ENCODE peak calls at places on chromosomes 6 and 20, in ten cellular contexts. H, R, A, Y, C, V, Z, O, K and P are unnamed samples.

GRCh38 chr6:100479180-100480035 is 14.7 kb upstream of the SIM1 start:
- DNase-seq in O (peak; percentile 4), R (no peak), C (no peak), V (no peak), K (no peak), H (no peak), A (no peak), Z (no peak), Y (no peak), P (no peak)

GRCh38 chr6:77462359-77463307 is 658 bp downstream of the HTR1B start:
- DNase-seq in C (peak; percentile 39), K (no peak), A (no peak), H (no peak), Z (no peak), R (no peak), O (no peak), V (no peak), Y (no peak), P (no peak)

GRCh38 chr6:25717856-25718740 is 36.4 kb upstream of the SLC17A4 start:
- DNase-seq in V (peak; percentile 19), C (no peak), H (no peak), Z (no peak), Y (peak; percentile 26), O (peak; percentile 60), K (no peak), R (no peak), A (peak; percentile 8), P (no peak)

GRCh38 chr20:13800728-13801134 is 15.9 kb downstream of the NDUFAF5 start:
- DNase-seq in Z (no peak), R (peak; percentile 66), A (no peak), H (no peak), K (peak; percentile 45), Y (peak; percentile 51), C (peak; percentile 96), V (peak; percentile 94), O (peak; percentile 89), P (no peak)

GRCh38 chr6:150652848-150653613 is 53.3 kb downstream of the PLEKHG1 start:
- DNase-seq in Y (no peak), C (no peak), O (no peak), V (no peak), Z (no peak), H (no peak), R (peak; percentile 73), A (no peak), K (no peak), P (no peak)

GRCh38 chr6:46044876-46045617 is 29.4 kb upstream of the CLIC5 start:
- DNase-seq in K (no peak), C (peak; percentile 47), V (no peak), O (no peak), H (no peak), A (no peak), Y (peak; percentile 66), Z (no peak), R (no peak), P (no peak)

GRCh38 chr20:8066662-8067061 is 47.1 kb upstream of the TMX4 start:
- DNase-seq in R (no peak), C (no peak), H (no peak), O (no peak), A (no peak), Y (no peak), K (no peak), Z (no peak), V (no peak), P (no peak)

GRCh38 chr6:133193396-133193795 is 47.8 kb upstream of the EYA4 start:
- DNase-seq in Y (no peak), H (no peak), O (no peak), K (no peak), A (no peak), V (no peak), Z (no peak), C (no peak), R (no peak), P (no peak)

GRCh38 chr6:131909408-131910218 is 41.6 kb downstream of the CCN2 start:
- DNase-seq in Y (peak; percentile 56), V (peak; percentile 78), H (peak; percentile 44), C (peak; percentile 49), K (peak; percentile 69), A (peak; percentile 26), O (peak; percentile 17), R (peak; percentile 89), Z (peak; percentile 71), P (no peak)

GRCh38 chr6:36533321-36533720 is 14.0 kb downstream of the STK38 start:
- DNase-seq in K (no peak), A (no peak), C (no peak), O (no peak), V (no peak), Z (no peak), Y (no peak), R (no peak), H (no peak), P (no peak)

GRCh38 chr6:54614499-54615195 is 231.9 kb upstream of the FAM83B start:
- DNase-seq in Z (peak; percentile 77), O (no peak), V (no peak), H (no peak), A (no peak), K (no peak), R (no peak), Y (no peak), C (no peak), P (no peak)

GRCh38 chr6:160137989-160138835 is 16.6 kb downstream of the SLC22A1 start:
- DNase-seq in K (peak; percentile 7), Y (peak; percentile 60), R (peak; percentile 65), O (peak; percentile 3), A (peak; percentile 43), Z (peak; percentile 38), H (peak; percentile 38), V (peak; percentile 67), C (peak; percentile 69), P (no peak)

GRCh38 chr6:168703970-168704369 is 263.0 kb downstream of the SMOC2 start:
- DNase-seq in V (no peak), A (no peak), Z (no peak), R (no peak), C (no peak), H (no peak), K (no peak), Y (no peak), O (no peak), P (no peak)